ENCODE peak calls at places on chromosomes 6 and 20, in eight cellular contexts. R is A549, Q is psoas muscle, J is colonic mucosa, V is nephron progenitor cell, O is ovary, M is MM.1S, X is BJ. K is an unnamed sample.

GRCh38 chr6:131594074-131594473 is 21.0 kb downstream of the ARG1 start:
- DNase-seq in R (no peak), Q (no peak), J (no peak), V (no peak), O (no peak), M (no peak), X (no peak), K (no peak)

GRCh38 chr6:42136508-42137191 is 5.8 kb downstream of the C6orf132 start:
- DNase-seq in R (peak), Q (no peak), J (peak), V (peak), O (no peak), M (no peak), X (no peak), K (peak)

GRCh38 chr6:19895866-19896579 is 58.9 kb downstream of the ID4 start:
- DNase-seq in R (no peak), Q (no peak), J (no peak), V (no peak), O (no peak), M (no peak), X (no peak), K (no peak)

GRCh38 chr6:158868122-158868480 is 48.9 kb upstream of the EZR start:
- DNase-seq in R (no peak), Q (no peak), J (no peak), V (no peak), O (no peak), M (no peak), X (no peak), K (no peak)

GRCh38 chr20:23178806-23179205 is 92.7 kb upstream of the CD93 start:
- DNase-seq in R (no peak), Q (peak), J (no peak), V (no peak), O (no peak), M (no peak), X (no peak), K (peak)

GRCh38 chr6:43950206-43950605 is 177.0 kb downstream of the MRPL14 start:
- DNase-seq in R (no peak), Q (no peak), J (no peak), V (no peak), O (no peak), M (no peak), X (no peak), K (peak)

GRCh38 chr6:43499028-43499815 is 10.9 kb downstream of the LRRC73 start:
- DNase-seq in R (no peak), Q (no peak), J (no peak), V (no peak), O (no peak), M (no peak), X (no peak), K (no peak)

GRCh38 chr20:22407237-22408193 is 176.9 kb downstream of the FOXA2 start:
- DNase-seq in R (no peak), Q (no peak), J (no peak), V (no peak), O (no peak), M (no peak), X (no peak), K (no peak)

GRCh38 chr20:316316-317068 is 8.9 kb upstream of the SOX12 start:
- DNase-seq in R (no peak), Q (no peak), J (no peak), V (no peak), O (no peak), M (no peak), X (peak), K (no peak)

GRCh38 chr6:51928320-51928719 is 159.1 kb downstream of the PKHD1 start:
- DNase-seq in R (no peak), Q (no peak), J (no peak), V (no peak), O (no peak), M (no peak), X (no peak), K (no peak)

GRCh38 chr6:99119109-99120031 is 171.6 kb upstream of the FBXL4 start:
- DNase-seq in R (peak), Q (no peak), J (peak), V (peak), O (no peak), M (peak), X (no peak), K (peak)

GRCh38 chr6:5979650-5980427 is 26.9 kb downstream of the NRN1 start:
- DNase-seq in R (no peak), Q (no peak), J (no peak), V (no peak), O (no peak), M (no peak), X (no peak), K (peak)

GRCh38 chr6:6556738-6557503 is 31.6 kb upstream of the LY86 start:
- DNase-seq in R (peak), Q (no peak), J (peak), V (peak), O (no peak), M (peak), X (no peak), K (peak)

DNA sequence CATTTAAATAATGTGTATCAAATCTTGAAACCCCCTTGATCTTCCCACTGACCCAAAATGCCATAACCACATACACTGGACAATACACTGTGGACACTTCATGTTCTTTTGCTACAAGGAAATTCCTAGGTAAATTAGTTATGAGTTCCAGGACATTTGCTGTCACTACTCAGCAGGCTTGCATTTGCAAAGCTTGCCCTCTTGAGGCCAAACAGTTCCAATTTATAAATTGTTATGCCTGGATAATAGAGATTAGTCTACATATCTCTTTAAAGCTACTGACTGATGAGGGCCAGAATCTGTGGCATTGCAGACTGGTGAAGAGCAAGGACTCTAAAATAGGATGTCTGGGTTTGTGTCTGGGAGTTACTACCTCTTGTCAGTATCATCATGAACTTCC is 17.4 kb upstream of the RAB32 start:
- DNase-seq in R (no peak), Q (no peak), J (no peak), V (no peak), O (no peak), M (no peak), X (no peak), K (no peak)
- TF ChIP-seq CTCF in R (peak), Q (no peak), J (no peak), V (no peak), O (no peak), M (no peak), X (peak), K (peak)

GRCh38 chr20:59514554-59514953 is 89.8 kb upstream of the PHACTR3 start:
- DNase-seq in R (no peak), Q (no peak), J (no peak), V (no peak), O (no peak), M (no peak), X (no peak), K (no peak)
- TF ChIP-seq CTCF in R (no peak), Q (no peak), J (no peak), V (no peak), O (no peak), M (no peak), X (no peak), K (no peak)

GRCh38 chr6:96909826-96910225 is 12.1 kb upstream of the NDUFAF4 start:
- DNase-seq in R (no peak), Q (no peak), J (peak), V (no peak), O (no peak), M (no peak), X (no peak), K (no peak)

GRCh38 chr6:96917098-96917497 is 7.4 kb upstream of the KLHL32 start:
- DNase-seq in R (no peak), Q (no peak), J (no peak), V (no peak), O (no peak), M (no peak), X (no peak), K (no peak)

GRCh38 chr6:96911171-96911570 is 13.4 kb upstream of the KLHL32 start:
- DNase-seq in R (no peak), Q (no peak), J (no peak), V (no peak), O (no peak), M (no peak), X (no peak), K (no peak)

DNA sequence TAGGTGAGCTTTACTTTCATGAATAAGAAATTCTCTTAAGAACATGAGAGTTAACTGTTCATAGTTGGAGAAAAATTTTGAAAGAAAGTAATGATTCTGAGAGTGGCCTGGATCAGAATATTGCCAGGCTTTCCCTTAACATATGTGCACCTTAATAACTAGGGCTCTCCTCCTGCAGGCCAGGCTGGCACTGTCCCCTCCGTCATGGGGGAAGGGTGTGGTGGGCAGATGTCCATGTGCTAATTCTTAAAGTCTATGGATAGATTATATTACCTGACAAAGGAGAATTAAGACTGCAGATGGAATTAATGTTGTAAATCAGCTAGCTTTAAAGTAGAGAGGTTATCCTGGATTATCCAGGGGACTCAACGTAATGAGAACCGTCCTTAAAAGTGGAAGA is 10.9 kb upstream of the KLHL32 start:
- DNase-seq in R (no peak), Q (no peak), J (no peak), V (no peak), O (no peak), M (no peak), X (no peak), K (no peak)
- TF ChIP-seq CTCF in R (no peak), Q (no peak), J (no peak), V (no peak), O (no peak), M (no peak), X (no peak), K (no peak)

DNA sequence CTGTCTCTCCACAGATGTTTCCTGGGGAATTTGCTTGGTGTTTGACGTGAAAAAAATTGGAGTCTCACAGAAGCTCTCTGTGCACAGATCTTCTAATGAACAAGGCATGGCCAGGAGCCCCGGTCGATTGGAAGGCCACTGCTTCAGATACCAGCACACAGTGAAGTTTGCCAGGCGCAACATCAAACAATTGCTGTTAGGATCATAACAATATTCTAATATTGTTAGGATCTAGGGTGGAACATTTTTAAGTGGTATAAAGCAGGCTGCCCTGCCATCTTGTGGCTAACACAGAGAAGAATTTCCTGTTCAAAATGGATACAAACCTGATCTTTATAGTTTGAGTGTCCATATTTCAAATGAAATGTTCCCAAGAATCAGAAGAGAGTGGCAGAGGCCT is 64.1 kb downstream of the C6orf118 start:
- DNase-seq in R (no peak), Q (no peak), J (no peak), V (peak), O (no peak), M (no peak), X (no peak), K (no peak)
- TF ChIP-seq CTCF in R (peak), Q (peak), J (no peak), V (no peak), O (no peak), M (no peak), X (no peak), K (peak)

K was measured in endodermal cell.